ENCODE peak calls at places on chromosome 17, in ten cellular contexts. I, X, D, A, G, O, H, F, P and T are unnamed samples.
A peak's percentile ranks its signal among the peaks of the same experiment; 100 is the strongest.

GRCh38 chr17:58415371-58416055 is 1.8 kb downstream of the RNF43 start:
- DNase-seq in I (no peak), X (no peak), D (no peak), A (peak; percentile 32), G (no peak), O (no peak), H (no peak), F (no peak), P (no peak), T (no peak)

GRCh38 chr17:3127451-3127850 is at the start of gene OR1G1:
- DNase-seq in I (no peak), X (no peak), D (no peak), A (no peak), G (no peak), O (no peak), H (no peak), F (no peak), P (no peak), T (no peak)

GRCh38 chr17:44765965-44766364 is 7.2 kb downstream of the ADAM11 start:
- DNase-seq in I (no peak), X (no peak), D (no peak), A (no peak), G (no peak), O (no peak), H (no peak), F (no peak), P (no peak), T (no peak)

GRCh38 chr17:39757931-39758873 is 20.5 kb downstream of the GRB7 start:
- DNase-seq in I (peak; percentile 94), X (no peak), D (no peak), A (peak; percentile 56), G (peak; percentile 23), O (no peak), H (no peak), F (no peak), P (no peak), T (no peak)

GRCh38 chr17:81713004-81713555 is 996 bp downstream of the SLC25A10 start:
- DNase-seq in I (peak; percentile 40), X (no peak), D (no peak), A (no peak), G (no peak), O (no peak), H (no peak), F (no peak), P (no peak), T (no peak)

GRCh38 chr17:59409336-59410048 is 78.0 kb downstream of the YPEL2 start:
- DNase-seq in I (no peak), X (no peak), D (no peak), A (no peak), G (no peak), O (no peak), H (no peak), F (no peak), P (no peak), T (no peak)

GRCh38 chr17:82871776-82872561 is 32.1 kb upstream of the ZNF750 start:
- DNase-seq in I (no peak), X (no peak), D (peak; percentile 44), A (no peak), G (no peak), O (no peak), H (no peak), F (no peak), P (no peak), T (no peak)

GRCh38 chr17:38922538-38923291 is 2.7 kb upstream of the LASP1NB start:
- DNase-seq in I (peak; percentile 85), X (no peak), D (peak; percentile 72), A (peak; percentile 51), G (no peak), O (no peak), H (peak; percentile 83), F (no peak), P (peak; percentile 19), T (no peak)

GRCh38 chr17:8687732-8688131 is 56.9 kb downstream of the CCDC42 start:
- DNase-seq in I (no peak), X (no peak), D (no peak), A (no peak), G (no peak), O (no peak), H (no peak), F (no peak), P (no peak), T (no peak)

GRCh38 chr17:64180089-64180488 is 50.1 kb upstream of the ERN1 start:
- DNase-seq in I (no peak), X (no peak), D (no peak), A (no peak), G (no peak), O (no peak), H (peak; percentile 72), F (no peak), P (no peak), T (no peak)

GRCh38 chr17:82767041-82767754 is 15.3 kb downstream of the TBCD start:
- DNase-seq in I (peak; percentile 60), X (no peak), D (peak; percentile 48), A (peak; percentile 34), G (no peak), O (no peak), H (peak; percentile 55), F (no peak), P (peak; percentile 67), T (no peak)

GRCh38 chr17:47404875-47405274 is 81.1 kb downstream of the EFCAB13 start:
- DNase-seq in I (no peak), X (no peak), D (no peak), A (no peak), G (no peak), O (no peak), H (no peak), F (no peak), P (no peak), T (no peak)

GRCh38 chr17:59641799-59642484 is 22.2 kb downstream of the CLTC start:
- DNase-seq in I (peak; percentile 5), X (no peak), D (no peak), A (no peak), G (no peak), O (no peak), H (no peak), F (no peak), P (no peak), T (no peak)

GRCh38 chr17:17443173-17443572 is 33.6 kb upstream of the MED9 start:
- DNase-seq in I (no peak), X (no peak), D (no peak), A (no peak), G (no peak), O (no peak), H (peak; percentile 12), F (no peak), P (no peak), T (no peak)

GRCh38 chr17:12256380-12256995 is 235.8 kb downstream of the MAP2K4 start:
- DNase-seq in I (peak; percentile 72), X (peak; percentile 32), D (no peak), A (peak; percentile 67), G (no peak), O (no peak), H (peak; percentile 61), F (no peak), P (peak; percentile 25), T (no peak)

GRCh38 chr17:39668141-39668924 is at the start of gene PNMT:
- DNase-seq in I (peak; percentile 81), X (no peak), D (peak; percentile 90), A (peak; percentile 67), G (peak; percentile 44), O (peak; percentile 63), H (peak; percentile 42), F (no peak), P (peak; percentile 79), T (no peak)

GRCh38 chr17:21194688-21195087 is 19.3 kb downstream of the TMEM11 start:
- DNase-seq in I (no peak), X (no peak), D (peak; percentile 80), A (no peak), G (no peak), O (no peak), H (peak; percentile 55), F (no peak), P (no peak), T (no peak)

GRCh38 chr17:58338907-58339774 is 10.5 kb upstream of the TSPOAP1 start:
- DNase-seq in I (peak; percentile 47), X (no peak), D (peak; percentile 72), A (peak; percentile 82), G (no peak), O (no peak), H (peak; percentile 63), F (no peak), P (peak; percentile 81), T (no peak)

GRCh38 chr17:59355030-59355694 is 23.7 kb downstream of the YPEL2 start:
- DNase-seq in I (no peak), X (no peak), D (no peak), A (no peak), G (no peak), O (no peak), H (no peak), F (no peak), P (no peak), T (no peak)

GRCh38 chr17:21313320-21313719 is 28.8 kb downstream of the MAP2K3 start:
- DNase-seq in I (no peak), X (no peak), D (peak; percentile 32), A (no peak), G (no peak), O (no peak), H (no peak), F (no peak), P (no peak), T (no peak)

GRCh38 chr17:82246040-82246364 is 17.2 kb downstream of the SLC16A3 start:
- DNase-seq in I (no peak), X (no peak), D (no peak), A (no peak), G (no peak), O (no peak), H (no peak), F (no peak), P (no peak), T (no peak)

GRCh38 chr17:49766918-49767530 is 3.1 kb upstream of the FAM117A start:
- DNase-seq in I (no peak), X (no peak), D (no peak), A (no peak), G (no peak), O (no peak), H (no peak), F (no peak), P (no peak), T (no peak)

GRCh38 chr17:58323420-58324408 is 4.9 kb downstream of the TSPOAP1 start:
- DNase-seq in I (no peak), X (no peak), D (no peak), A (no peak), G (no peak), O (no peak), H (no peak), F (no peak), P (no peak), T (no peak)

GRCh38 chr17:83155128-83156081 is 76.0 kb downstream of the METRNL start:
- DNase-seq in I (no peak), X (no peak), D (peak; percentile 64), A (peak; percentile 96), G (no peak), O (no peak), H (peak; percentile 90), F (peak; percentile 52), P (no peak), T (no peak)

GRCh38 chr17:30576326-30576861 is 99.2 kb downstream of the GOSR1 start:
- DNase-seq in I (no peak), X (no peak), D (no peak), A (no peak), G (no peak), O (no peak), H (no peak), F (no peak), P (no peak), T (no peak)